ENCODE peak calls at places on chromosomes 1 and 21, in five cellular contexts. K is IMR-90, U is endothelial cell of umbilical vein, S is heart left ventricle, H is Peyer's patch. Y is an unnamed sample.

GRCh38 chr1:9807541-9807940 is 16.2 kb downstream of the CLSTN1 start:
- DNase-seq in K (no peak), U (no peak), S (no peak), H (no peak), Y (no peak)

GRCh38 chr1:150233359-150234308 is 2.3 kb downstream of the ANP32E start:
- DNase-seq in H (no peak), U (peak; percentile 29), S (no peak), K (peak; percentile 12), Y (no peak)

GRCh38 chr1:110106013-110106941 is 6.0 kb upstream of the UBL4B start:
- DNase-seq in S (peak; percentile 68), K (peak; percentile 69), U (peak; percentile 65), H (peak; percentile 73), Y (peak; percentile 60)

GRCh38 chr1:201282216-201282615 is 1.1 kb upstream of the PKP1 start:
- DNase-seq in S (no peak), U (no peak), H (no peak), K (no peak), Y (no peak)

GRCh38 chr1:216804107-216804506 is 80.9 kb upstream of the ESRRG start:
- DNase-seq in H (no peak), K (no peak), U (no peak), S (peak; percentile 35), Y (no peak)

GRCh38 chr1:171965802-171966201 is 124.5 kb downstream of the DNM3 start:
- DNase-seq in S (no peak), U (no peak), K (peak; percentile 55), H (no peak), Y (no peak)

GRCh38 chr21:42513151-42513984 is at the start of gene SLC37A1:
- DNase-seq in S (no peak), H (peak; percentile 75), U (no peak), K (no peak), Y (no peak)

GRCh38 chr1:214632091-214632490 is 29.1 kb downstream of the CENPF start:
- DNase-seq in S (no peak), H (no peak), U (no peak), K (no peak), Y (no peak)

GRCh38 chr1:201436461-201436860 is 14.9 kb upstream of the TNNI1 start:
- DNase-seq in K (peak; percentile 26), U (no peak), H (no peak), S (no peak), Y (no peak)

GRCh38 chr1:232204269-232204668 is 425.7 kb downstream of the SIPA1L2 start:
- DNase-seq in S (no peak), H (no peak), K (peak; percentile 6), U (no peak), Y (no peak)

GRCh38 chr1:5994713-5995621 is 2.7 kb upstream of the NPHP4 start:
- DNase-seq in S (no peak), H (no peak), K (no peak), U (no peak), Y (no peak)

GRCh38 chr1:227896710-227897655 is 50.7 kb downstream of the WNT9A start:
- DNase-seq in H (no peak), K (no peak), U (no peak), S (peak; percentile 18), Y (peak; percentile 1)

GRCh38 chr1:76279387-76279748 is 204.8 kb downstream of the ST6GALNAC3 start:
- DNase-seq in U (no peak), S (no peak), H (no peak), K (no peak), Y (no peak)

GRCh38 chr1:24874056-24874455 is 56.0 kb downstream of the RUNX3 start:
- DNase-seq in K (no peak), U (no peak), S (no peak), H (no peak), Y (no peak)

GRCh38 chr1:150876111-150876434 is 326 bp downstream of the ARNT start:
- DNase-seq in U (peak; percentile 73), H (no peak), K (peak; percentile 49), S (no peak), Y (no peak)

GRCh38 chr21:46425566-46425965 is 33.1 kb upstream of the DIP2A start:
- DNase-seq in U (no peak), K (no peak), S (no peak), H (no peak), Y (no peak)

GRCh38 chr1:236800002-236800620 is 5.0 kb downstream of the MTR start:
- DNase-seq in H (no peak), U (no peak), S (no peak), K (peak; percentile 24), Y (no peak)

GRCh38 chr1:199522936-199523335 is 504.6 kb upstream of the NR5A2 start:
- DNase-seq in H (no peak), S (no peak), K (peak; percentile 20), U (no peak), Y (no peak)

GRCh38 chr1:41780916-41781315 is 137.8 kb downstream of the HIVEP3 start:
- DNase-seq in K (no peak), S (no peak), H (no peak), U (no peak), Y (no peak)

GRCh38 chr1:81179239-81179638 is 621.5 kb upstream of the ADGRL2 start:
- DNase-seq in U (peak; percentile 90), K (peak; percentile 99), H (no peak), S (no peak), Y (no peak)

GRCh38 chr1:23585321-23586022 is 26.2 kb upstream of the ID3 start:
- DNase-seq in U (no peak), K (peak; percentile 99), H (no peak), S (no peak), Y (no peak)

GRCh38 chr1:93394514-93394913 is 48.8 kb downstream of the DR1 start:
- DNase-seq in K (peak; percentile 12), S (no peak), H (no peak), U (no peak), Y (no peak)

GRCh38 chr21:35924714-35925301 is 135.5 kb downstream of the SETD4 start:
- DNase-seq in U (peak; percentile 36), S (peak; percentile 44), K (peak; percentile 96), H (no peak), Y (no peak)

GRCh38 chr1:198155253-198155652 is 1.5 kb upstream of the NEK7 start:
- DNase-seq in U (peak; percentile 88), S (no peak), K (peak; percentile 71), H (no peak), Y (no peak)

GRCh38 chr1:163071381-163072255 is 2.5 kb downstream of the RGS4 start:
- DNase-seq in U (peak; percentile 88), K (peak; percentile 91), S (peak; percentile 41), H (no peak), Y (peak; percentile 63)

GRCh38 chr1:32988665-32989064 is 24.1 kb upstream of the RNF19B start:
- DNase-seq in K (peak; percentile 94), S (no peak), U (peak; percentile 40), H (no peak), Y (no peak)

GRCh38 chr21:14526816-14527689 is 19.1 kb downstream of the SAMSN1 start:
- DNase-seq in U (no peak), H (no peak), S (no peak), K (no peak), Y (no peak)

GRCh38 chr1:23456226-23456625 is 27.8 kb downstream of the ASAP3 start:
- DNase-seq in S (no peak), K (no peak), U (no peak), H (no peak), Y (no peak)

GRCh38 chr1:45442272-45442671 is 48.7 kb downstream of the TESK2 start:
- DNase-seq in H (no peak), U (peak; percentile 65), K (peak; percentile 85), S (no peak), Y (no peak)

GRCh38 chr1:8136766-8137165 is 110.7 kb upstream of the ERRFI1 start:
- DNase-seq in S (no peak), U (no peak), H (no peak), K (no peak), Y (no peak)

GRCh38 chr1:209412036-209412435 is 171.5 kb upstream of the CAMK1G start:
- DNase-seq in K (peak; percentile 41), S (no peak), H (no peak), U (no peak), Y (no peak)

GRCh38 chr1:22039594-22040347 is 12.7 kb upstream of the CDC42 start:
- DNase-seq in S (peak; percentile 79), U (peak; percentile 44), K (peak; percentile 35), H (peak; percentile 65), Y (no peak)

GRCh38 chr1:229119161-229119560 is 151.8 kb upstream of the RAB4A start:
- DNase-seq in U (no peak), H (no peak), S (no peak), K (no peak), Y (no peak)

GRCh38 chr1:186681136-186681535 is 913 bp upstream of the PTGS2 start:
- DNase-seq in U (no peak), H (no peak), S (no peak), K (peak; percentile 6), Y (no peak)

GRCh38 chr1:186682721-186683120 is 2.5 kb upstream of the PTGS2 start:
- DNase-seq in H (no peak), U (peak; percentile 68), K (peak; percentile 54), S (no peak), Y (no peak)

GRCh38 chr1:186683637-186684410 is 3.6 kb upstream of the PTGS2 start:
- DNase-seq in U (no peak), K (no peak), S (no peak), H (no peak), Y (no peak)

GRCh38 chr1:186681806-186682205 is 1.6 kb upstream of the PTGS2 start:
- DNase-seq in K (peak; percentile 55), S (no peak), H (no peak), U (peak; percentile 49), Y (no peak)

GRCh38 chr1:186680031-186681012 is at the start of gene PTGS2:
- DNase-seq in K (peak; percentile 93), H (peak; percentile 86), S (peak; percentile 78), U (peak; percentile 96), Y (peak; percentile 56)
- TF ChIP-seq POLR2A in K (peak; percentile 85), H (peak; percentile 33), S (no peak), U (peak; percentile 77), Y (peak; percentile 35)

GRCh38 chr1:178739285-178740045 is 14.4 kb downstream of the RALGPS2 start:
- DNase-seq in U (no peak), K (peak; percentile 81), H (no peak), S (no peak), Y (no peak)

GRCh38 chr1:178738780-178739179 is 13.7 kb downstream of the RALGPS2 start:
- DNase-seq in K (no peak), S (no peak), H (no peak), U (no peak), Y (no peak)

DNA sequence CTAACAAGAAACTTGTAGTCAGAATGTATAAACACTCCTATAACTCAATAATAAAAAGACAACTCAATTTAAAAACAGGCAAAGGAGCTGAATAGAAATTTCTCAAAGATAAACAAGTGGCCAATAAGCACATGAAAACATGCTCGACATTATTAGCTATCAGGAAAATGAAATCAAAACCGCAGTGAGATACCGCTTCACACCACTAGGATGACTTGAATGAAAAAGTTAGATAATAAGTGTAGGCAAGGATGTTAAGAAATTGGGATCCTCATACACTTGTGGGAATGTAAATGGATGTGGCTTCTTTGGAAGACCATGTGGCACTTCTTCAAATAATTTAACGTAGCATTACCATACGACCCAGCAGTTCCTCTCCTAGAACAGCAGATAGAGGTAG is 8.9 kb downstream of the RALGPS2 start:
- DNase-seq in K (no peak), H (no peak), S (no peak), U (no peak), Y (no peak)
- TF ChIP-seq CTCF in K (peak; percentile 12), H (peak; percentile 17), S (no peak), U (peak; percentile 9), Y (peak; percentile 11)

GRCh38 chr1:177902151-177902765 is 67.6 kb downstream of the SEC16B start:
- DNase-seq in S (no peak), K (no peak), H (no peak), U (no peak), Y (no peak)
- TF ChIP-seq POLR2A in S (no peak), K (no peak), H (no peak), U (no peak), Y (no peak)

GRCh38 chr1:53616927-53617326 is 122.0 kb downstream of the GLIS1 start:
- DNase-seq in K (peak; percentile 26), H (no peak), S (no peak), U (no peak), Y (no peak)
- TF ChIP-seq CTCF in K (no peak), H (no peak), S (no peak), U (no peak), Y (no peak)

Y was measured in tibial nerve.